ENCODE peak calls at places on chromosomes 16 and 17, in six cellular contexts. K, R, N, H, J and Z are unnamed samples.

GRCh38 chr17:77326636-77327035 is 185.9 kb downstream of the SEC14L1 start:
- DNase-seq in J (no peak), N (no peak), H (no peak), K (no peak), R (peak), Z (no peak)

GRCh38 chr17:50511058-50511457 is 2.8 kb downstream of the MYCBPAP start:
- DNase-seq in K (no peak), R (no peak), H (no peak), N (no peak), J (no peak), Z (no peak)

GRCh38 chr16:726188-726437 is 130 bp downstream of the CCDC78 start:
- DNase-seq in K (no peak), J (no peak), H (no peak), R (no peak), N (no peak), Z (no peak)

GRCh38 chr17:35809855-35810461 is 674 bp downstream of the TAF15 start:
- DNase-seq in J (no peak), K (no peak), H (no peak), R (peak), N (no peak), Z (no peak)

GRCh38 chr16:10971560-10971961 is 27.2 kb downstream of the CLEC16A start:
- DNase-seq in K (peak), N (no peak), H (peak), J (peak), R (peak), Z (peak)

GRCh38 chr16:11550651-11551498 is 35.8 kb downstream of the LITAF start:
- DNase-seq in R (no peak), H (no peak), N (no peak), J (no peak), K (no peak), Z (no peak)

GRCh38 chr17:38442548-38442947 is 14.3 kb downstream of the ARHGAP23 start:
- DNase-seq in R (no peak), J (no peak), H (no peak), K (no peak), N (no peak), Z (no peak)

GRCh38 chr16:88539261-88539651 is 30.9 kb upstream of the ZC3H18 start:
- DNase-seq in J (no peak), N (no peak), K (no peak), H (no peak), R (no peak), Z (no peak)

GRCh38 chr17:82424001-82424862 is 5.8 kb upstream of the OGFOD3 start:
- DNase-seq in J (no peak), R (peak), K (peak), N (peak), H (peak), Z (no peak)

GRCh38 chr17:27269978-27270377 is 23.9 kb upstream of the WSB1 start:
- DNase-seq in J (no peak), H (no peak), K (no peak), R (no peak), N (no peak), Z (no peak)

GRCh38 chr16:11334831-11335404 is 10.3 kb upstream of the RMI2 start:
- DNase-seq in H (no peak), R (no peak), N (no peak), J (no peak), K (no peak), Z (no peak)

GRCh38 chr17:50052822-50053653 is 2.9 kb upstream of the ITGA3 start:
- DNase-seq in J (no peak), R (no peak), K (no peak), H (peak), N (no peak), Z (no peak)

GRCh38 chr17:27545562-27546229 is 85.3 kb upstream of the LGALS9 start:
- DNase-seq in J (no peak), K (no peak), R (no peak), N (no peak), H (no peak), Z (no peak)

GRCh38 chr17:75406222-75406615 is 741 bp upstream of the GRB2 start:
- DNase-seq in J (no peak), H (no peak), N (no peak), R (peak), K (no peak), Z (no peak)

GRCh38 chr17:77437017-77437416 is 296.2 kb downstream of the SEC14L1 start:
- DNase-seq in H (no peak), N (no peak), J (no peak), K (no peak), R (no peak), Z (no peak)

GRCh38 chr16:51523400-51523799 is 372.3 kb upstream of the SALL1 start:
- DNase-seq in R (no peak), N (no peak), J (no peak), K (no peak), H (no peak), Z (no peak)

GRCh38 chr17:40791808-40792436 is 7.8 kb downstream of the KRT28 start:
- DNase-seq in N (no peak), H (no peak), R (no peak), J (peak), K (peak), Z (no peak)

GRCh38 chr17:43888548-43888947 is 18.8 kb downstream of the MPP2 start:
- DNase-seq in R (no peak), H (no peak), J (no peak), N (no peak), K (no peak), Z (no peak)

GRCh38 chr16:57757326-57757786 is 21.8 kb downstream of the KATNB1 start:
- DNase-seq in H (peak), K (peak), R (peak), N (peak), J (peak), Z (no peak)

GRCh38 chr16:87608400-87608985 is 6.2 kb downstream of the JPH3 start:
- DNase-seq in H (peak), N (peak), R (peak), J (no peak), K (peak), Z (peak)

GRCh38 chr16:10103700-10104099 is 78.5 kb downstream of the GRIN2A start:
- DNase-seq in H (no peak), J (no peak), K (no peak), R (no peak), N (no peak), Z (no peak)

GRCh38 chr16:31700530-31701388 is 172.8 kb upstream of the ZNF267 start:
- DNase-seq in K (no peak), N (peak), J (no peak), R (no peak), H (peak), Z (no peak)

GRCh38 chr17:9875441-9875840 is 29.6 kb downstream of the RCVRN start:
- DNase-seq in R (peak), K (peak), J (no peak), N (no peak), H (no peak), Z (no peak)

GRCh38 chr17:51428668-51429486 is 168.5 kb downstream of the UTP18 start:
- DNase-seq in R (no peak), J (no peak), K (no peak), N (no peak), H (no peak), Z (no peak)

GRCh38 chr16:19520861-19521331 is 1.0 kb downstream of the GDE1 start:
- DNase-seq in N (no peak), H (no peak), R (no peak), K (no peak), J (no peak), Z (no peak)

GRCh38 chr16:1687427-1688316 is 9.6 kb downstream of the JPT2 start:
- DNase-seq in R (no peak), H (no peak), N (no peak), K (no peak), J (no peak), Z (no peak)

GRCh38 chr17:51608251-51608933 is 348.0 kb downstream of the UTP18 start:
- DNase-seq in K (no peak), R (no peak), H (no peak), N (no peak), J (no peak), Z (no peak)

GRCh38 chr17:64661981-64662773 is at the start of gene SMURF2:
- DNase-seq in N (peak), R (peak), H (peak), K (peak), J (peak), Z (no peak)

GRCh38 chr17:4543557-4544026 is 11.6 kb downstream of the MYBBP1A start:
- DNase-seq in R (no peak), N (no peak), H (no peak), J (no peak), K (no peak), Z (no peak)

GRCh38 chr17:10328971-10329923 is 43.6 kb downstream of the MYH13 start:
- DNase-seq in K (no peak), N (no peak), R (no peak), J (no peak), H (no peak), Z (no peak)